ENCODE peak calls at places on chromosomes 13 and 19, in ten cellular contexts. H is fibroblast of pulmonary artery, E is progenitor cell of endocrine pancreas, G is astrocyte of the cerebellum, U is AG04449, F is ascending aorta, S is Peyer's patch, K is body of pancreas, W is tibial artery, J is MM.1S. Q is an unnamed sample.

GRCh38 chr19:14476663-14477401 is 1.7 kb upstream of the PTGER1 start:
- DNase-seq in J (no peak), S (peak; percentile 31), F (no peak), W (no peak), E (no peak), U (no peak), G (peak; percentile 37), H (peak; percentile 79), K (no peak), Q (no peak)

GRCh38 chr13:20814224-20814910 is 40.6 kb upstream of the EEF1AKMT1 start:
- DNase-seq in K (peak; percentile 85), J (no peak), F (peak; percentile 96), E (no peak), U (peak; percentile 69), H (peak; percentile 96), W (peak; percentile 96), G (peak; percentile 81), S (peak; percentile 26), Q (no peak)

GRCh38 chr19:13260883-13261653 is 110.9 kb downstream of the IER2 start:
- DNase-seq in F (peak; percentile 64), H (peak; percentile 68), S (no peak), J (no peak), G (peak; percentile 49), E (no peak), U (peak; percentile 36), K (no peak), W (no peak), Q (no peak)

GRCh38 chr19:959935-960502 is 24.1 kb upstream of the WDR18 start:
- DNase-seq in S (no peak), H (no peak), U (no peak), F (no peak), K (no peak), J (no peak), W (no peak), G (no peak), E (no peak), Q (no peak)

GRCh38 chr13:45107539-45107938 is 12.8 kb upstream of the GTF2F2 start:
- DNase-seq in G (no peak), F (no peak), E (no peak), H (no peak), U (no peak), S (no peak), K (no peak), W (no peak), J (no peak), Q (no peak)

GRCh38 chr13:113489549-113490495 is 689 bp downstream of the DCUN1D2 start:
- DNase-seq in H (peak; percentile 54), E (no peak), U (no peak), G (no peak), J (peak; percentile 52), F (no peak), K (no peak), S (peak; percentile 27), W (peak; percentile 76), Q (peak; percentile 89)

GRCh38 chr19:18839465-18840287 is 7.9 kb downstream of the UPF1 start:
- DNase-seq in F (no peak), H (no peak), E (no peak), W (no peak), G (no peak), J (no peak), U (no peak), S (no peak), K (peak; percentile 56), Q (no peak)

GRCh38 chr19:51296331-51297093 is 14.9 kb upstream of the IGLON5 start:
- DNase-seq in G (no peak), F (no peak), E (no peak), J (no peak), K (no peak), U (no peak), S (no peak), W (no peak), H (no peak), Q (no peak)

GRCh38 chr19:1357695-1358094 is 26.0 kb upstream of the NDUFS7 start:
- DNase-seq in J (no peak), F (no peak), G (no peak), E (no peak), S (no peak), H (no peak), K (no peak), U (no peak), W (no peak), Q (no peak)

GRCh38 chr19:30447276-30447870 is 75.2 kb downstream of the ZNF536 start:
- DNase-seq in H (no peak), W (peak; percentile 32), J (no peak), F (no peak), E (no peak), G (no peak), U (peak; percentile 9), S (no peak), K (no peak), Q (no peak)
- TF ChIP-seq CTCF in H (no peak), W (no peak), J (no peak), F (no peak), E (no peak), G (no peak), U (no peak), S (no peak), K (no peak), Q (no peak)

GRCh38 chr19:3099347-3100145 is 5.4 kb downstream of the GNA11 start:
- DNase-seq in K (no peak), H (no peak), U (no peak), S (no peak), G (no peak), E (no peak), F (no peak), J (no peak), W (no peak), Q (no peak)

GRCh38 chr19:3096902-3097326 is 2.8 kb downstream of the GNA11 start:
- DNase-seq in F (no peak), W (no peak), U (no peak), S (no peak), H (no peak), J (no peak), G (no peak), K (no peak), E (no peak), Q (peak; percentile 79)

GRCh38 chr19:3097442-3097871 is 3.3 kb downstream of the GNA11 start:
- DNase-seq in E (no peak), F (no peak), J (no peak), K (peak; percentile 64), S (no peak), W (no peak), H (no peak), G (no peak), U (no peak), Q (peak; percentile 76)

GRCh38 chr19:3098515-3099346 is 4.6 kb downstream of the GNA11 start:
- DNase-seq in J (no peak), W (peak; percentile 90), S (peak; percentile 29), K (peak; percentile 63), U (no peak), E (no peak), F (peak; percentile 79), G (peak; percentile 12), H (no peak), Q (no peak)

DNA sequence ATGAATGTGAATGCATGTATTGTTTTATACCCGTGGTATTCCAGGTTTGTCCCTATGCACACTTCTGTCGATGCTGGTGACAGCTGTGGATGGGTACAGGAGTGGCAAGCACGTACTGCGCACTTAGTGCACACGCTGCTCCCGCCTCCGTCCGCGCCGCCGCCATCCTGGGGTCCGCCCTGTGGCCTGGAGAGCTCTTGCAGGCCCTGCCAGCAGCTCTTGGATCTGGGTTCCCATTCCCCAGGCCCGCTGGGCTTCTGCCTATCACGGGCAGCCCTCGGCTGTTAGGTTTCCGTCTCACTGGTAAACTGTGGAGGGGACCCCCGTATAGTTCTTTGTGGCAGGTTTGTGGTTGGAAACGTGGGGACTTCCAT is 4.0 kb downstream of the GNA11 start:
- DNase-seq in K (peak; percentile 27), J (no peak), G (no peak), S (no peak), E (no peak), W (no peak), U (no peak), H (no peak), F (no peak), Q (peak; percentile 78)
- TF ChIP-seq CTCF in K (no peak), J (no peak), G (no peak), S (peak; percentile 26), E (no peak), W (no peak), U (no peak), H (no peak), F (no peak), Q (no peak)

DNA sequence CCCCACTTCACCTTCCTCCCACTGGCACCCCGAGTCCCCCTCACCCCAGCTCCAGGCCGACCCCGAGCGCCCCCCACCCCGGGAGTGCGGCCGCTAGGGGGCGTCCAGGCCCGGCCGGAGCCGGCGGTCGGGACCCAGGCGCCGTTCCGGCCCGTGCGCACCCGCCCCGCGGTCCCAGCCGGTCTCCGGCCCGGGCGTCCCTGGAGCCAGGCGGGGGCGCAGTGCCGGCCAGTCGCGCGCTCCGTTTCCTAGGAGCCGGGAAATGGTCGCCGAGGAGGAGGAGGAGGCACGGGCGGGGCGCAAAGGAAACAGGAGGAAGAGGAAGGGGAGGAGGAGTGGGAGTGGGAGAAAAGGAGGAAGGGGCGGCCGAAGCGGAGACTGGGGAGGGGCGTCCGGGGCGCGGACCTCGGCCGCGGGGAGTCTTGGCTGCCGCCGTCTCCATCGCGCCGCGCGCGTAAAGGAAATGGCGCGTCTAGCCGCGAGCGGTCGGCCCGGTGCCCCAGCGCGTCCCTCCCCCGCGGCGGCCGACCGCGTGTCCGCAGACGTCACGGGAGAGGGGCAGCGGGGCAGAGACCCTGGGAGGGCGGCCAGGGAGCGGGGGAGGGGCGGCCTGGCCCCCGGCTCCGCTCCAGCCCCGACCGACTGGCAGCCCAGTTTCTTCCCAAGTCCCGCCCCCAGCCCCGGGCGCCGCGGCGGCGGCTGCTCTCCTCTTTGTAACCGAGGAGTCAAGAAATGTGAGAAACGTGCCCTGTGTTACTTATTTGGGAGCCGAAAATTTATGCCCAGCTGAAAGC is 1.1 kb upstream of the KCTD15 start:
- DNase-seq in S (no peak), F (peak; percentile 88), K (peak; percentile 87), E (peak; percentile 88), H (peak; percentile 90), U (no peak), W (peak; percentile 87), G (peak; percentile 60), J (no peak), Q (peak; percentile 97)
- TF ChIP-seq CTCF in S (peak; percentile 76), F (peak; percentile 77), K (peak; percentile 80), E (peak; percentile 94), H (peak; percentile 28), U (peak; percentile 68), W (peak; percentile 85), G (peak; percentile 67), J (peak; percentile 39), Q (peak; percentile 93)

GRCh38 chr13:28754698-28755545 is 36.2 kb upstream of the SLC46A3 start:
- DNase-seq in S (no peak), H (peak; percentile 68), K (no peak), U (no peak), W (no peak), F (no peak), G (no peak), J (no peak), E (no peak), Q (peak; percentile 79)
- TF ChIP-seq CTCF in S (peak; percentile 6), H (peak; percentile 30), K (no peak), U (no peak), W (no peak), F (no peak), G (no peak), J (no peak), E (no peak), Q (peak; percentile 14)

DNA sequence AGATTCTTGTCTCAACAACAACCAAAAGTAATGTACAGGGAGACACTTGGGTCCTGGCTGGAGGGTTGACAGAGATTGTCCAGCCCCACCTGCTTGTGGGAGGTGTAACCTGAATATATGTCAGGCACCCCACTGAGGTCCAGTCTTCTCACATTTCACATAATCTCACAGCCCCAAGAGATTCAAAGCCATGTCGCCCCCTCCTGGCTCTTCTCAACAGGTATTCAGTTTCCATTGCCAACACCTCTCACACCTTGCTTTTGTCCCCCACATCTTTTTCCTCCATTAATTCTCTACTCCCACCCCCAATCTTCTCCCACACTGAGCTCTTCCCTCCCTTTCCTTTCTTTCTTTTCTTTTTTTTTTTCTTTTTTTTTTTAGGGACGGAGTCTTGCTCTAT is 11.2 kb downstream of the UNC13A start:
- DNase-seq in U (no peak), W (no peak), K (no peak), H (no peak), E (no peak), J (no peak), S (no peak), F (no peak), G (no peak), Q (no peak)
- TF ChIP-seq CTCF in U (no peak), W (no peak), K (no peak), H (peak; percentile 21), E (peak; percentile 17), J (peak; percentile 13), S (no peak), F (no peak), G (no peak), Q (no peak)